ENCODE peak calls at places on chromosomes 16 and 17, in six cellular contexts. P is mesenchymal stem cell, N is IMR-90, Y is neuronal stem cell, J is H9, I is mesendoderm. R is an unnamed sample.

GRCh38 chr17:79969906-79970305 is 65.8 kb downstream of the TBC1D16 start:
- DNase-seq in P (no peak), N (no peak), Y (no peak), J (no peak), I (no peak), R (no peak)

GRCh38 chr17:8072339-8072726 is 15.2 kb downstream of the ALOX12B start:
- DNase-seq in P (no peak), N (no peak), Y (no peak), J (no peak), I (no peak), R (no peak)

GRCh38 chr16:762049-762513 is 1.5 kb downstream of the MSLN start:
- DNase-seq in P (no peak), N (no peak), Y (no peak), J (no peak), I (no peak), R (no peak)

GRCh38 chr16:30662449-30662848 is 4.2 kb downstream of the FBRS start:
- DNase-seq in P (no peak), N (no peak), Y (no peak), J (no peak), I (no peak), R (no peak)

GRCh38 chr17:1460233-1460632 is 4.2 kb upstream of the CRK start:
- DNase-seq in P (no peak), N (no peak), Y (no peak), J (no peak), I (no peak), R (no peak)

GRCh38 chr17:17837966-17838962 is 1.5 kb upstream of the SREBF1 start:
- DNase-seq in P (peak; percentile 81), N (peak; percentile 24), Y (no peak), J (peak; percentile 93), I (peak; percentile 96), R (peak; percentile 57)

GRCh38 chr16:84806256-84806889 is 13.4 kb upstream of the CRISPLD2 start:
- DNase-seq in P (peak; percentile 93), N (peak; percentile 95), Y (no peak), J (no peak), I (no peak), R (peak; percentile 94)

GRCh38 chr17:35612924-35613521 is 25.9 kb downstream of the AP2B1 start:
- DNase-seq in P (peak; percentile 74), N (peak; percentile 65), Y (peak; percentile 51), J (no peak), I (peak; percentile 65), R (peak; percentile 78)

GRCh38 chr17:16935241-16935663 is 36.7 kb downstream of the TNFRSF13B start:
- DNase-seq in P (no peak), N (no peak), Y (no peak), J (peak; percentile 24), I (no peak), R (no peak)

GRCh38 chr17:41689497-41690299 is 1.0 kb downstream of the EIF1 start:
- DNase-seq in P (peak; percentile 77), N (peak; percentile 69), Y (peak; percentile 68), J (no peak), I (peak; percentile 82), R (peak; percentile 74)

GRCh38 chr17:10161392-10161791 is 37.0 kb downstream of the GAS7 start:
- DNase-seq in P (peak; percentile 51), N (no peak), Y (no peak), J (no peak), I (no peak), R (no peak)

GRCh38 chr16:72109300-72109699 is 15.7 kb downstream of the DHX38 start:
- DNase-seq in P (no peak), N (no peak), Y (no peak), J (no peak), I (no peak), R (no peak)

GRCh38 chr17:14921936-14922335 is 343.2 kb downstream of the PMP22 start:
- DNase-seq in P (no peak), N (no peak), Y (no peak), J (no peak), I (no peak), R (no peak)

GRCh38 chr16:86308514-86308913 is 201.8 kb upstream of the FOXF1 start:
- DNase-seq in P (no peak), N (no peak), Y (no peak), J (no peak), I (no peak), R (no peak)

GRCh38 chr16:86306046-86306644 is 204.2 kb upstream of the FOXF1 start:
- DNase-seq in P (peak; percentile 84), N (peak; percentile 88), Y (no peak), J (no peak), I (no peak), R (no peak)

GRCh38 chr16:86306811-86307517 is 203.4 kb upstream of the FOXF1 start:
- DNase-seq in P (peak; percentile 79), N (peak; percentile 90), Y (no peak), J (no peak), I (no peak), R (no peak)

GRCh38 chr16:86305440-86305839 is 204.9 kb upstream of the FOXF1 start:
- DNase-seq in P (peak; percentile 58), N (no peak), Y (no peak), J (no peak), I (no peak), R (no peak)

GRCh38 chr16:86307518-86307903 is 202.8 kb upstream of the FOXF1 start:
- DNase-seq in P (no peak), N (peak; percentile 83), Y (no peak), J (no peak), I (no peak), R (no peak)
- H2BK120ac ChIP-seq in P (no peak overlapping the region), N (peak overlapping the region; percentile 99), Y (no peak overlapping the region), J (no peak overlapping the region), I (no peak overlapping the region), R (no peak overlapping the region)

GRCh38 chr17:67559381-67559966 is 158.3 kb upstream of the NOL11 start:
- DNase-seq in P (no peak), N (no peak), Y (no peak), J (peak; percentile 69), I (peak; percentile 54), R (no peak)
- H3K23ac ChIP-seq in P (no peak overlapping the region), N (no peak overlapping the region), Y (no peak overlapping the region), J (no peak overlapping the region), I (no peak overlapping the region), R (no peak overlapping the region)

DNA sequence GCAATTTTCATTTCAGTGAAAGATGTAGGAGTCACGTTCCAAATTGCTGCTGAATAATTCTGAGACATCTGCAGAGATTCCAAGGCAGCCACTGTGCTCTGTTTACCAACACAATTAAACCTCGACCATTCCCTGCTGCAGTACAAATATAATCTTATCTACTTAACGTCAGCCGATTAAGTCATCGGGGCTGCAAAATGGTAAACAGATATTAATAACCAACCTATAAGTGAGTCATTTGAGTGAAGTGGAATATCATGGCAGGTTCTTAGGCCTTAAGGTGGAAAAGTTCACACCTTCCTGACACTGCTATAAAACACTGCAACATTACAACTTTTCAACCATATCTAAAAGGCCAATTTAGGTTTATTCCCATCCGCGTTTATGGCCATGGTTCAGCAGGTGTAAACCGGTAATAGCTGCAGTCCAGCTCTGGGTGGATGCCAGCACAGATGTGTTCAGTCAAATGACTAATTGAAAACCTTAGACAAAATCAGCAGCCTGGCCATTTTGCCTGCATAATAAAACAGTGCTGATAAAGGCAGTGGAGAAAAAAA is 202.7 kb upstream of the IRX3 start:
- DNase-seq in P (no peak), N (no peak), Y (no peak), J (no peak), I (no peak), R (no peak)
- H2BK5ac ChIP-seq in P (no peak overlapping the region), N (no peak overlapping the region), Y (no peak overlapping the region), J (no peak overlapping the region), I (no peak overlapping the region), R (no peak overlapping the region)

DNA sequence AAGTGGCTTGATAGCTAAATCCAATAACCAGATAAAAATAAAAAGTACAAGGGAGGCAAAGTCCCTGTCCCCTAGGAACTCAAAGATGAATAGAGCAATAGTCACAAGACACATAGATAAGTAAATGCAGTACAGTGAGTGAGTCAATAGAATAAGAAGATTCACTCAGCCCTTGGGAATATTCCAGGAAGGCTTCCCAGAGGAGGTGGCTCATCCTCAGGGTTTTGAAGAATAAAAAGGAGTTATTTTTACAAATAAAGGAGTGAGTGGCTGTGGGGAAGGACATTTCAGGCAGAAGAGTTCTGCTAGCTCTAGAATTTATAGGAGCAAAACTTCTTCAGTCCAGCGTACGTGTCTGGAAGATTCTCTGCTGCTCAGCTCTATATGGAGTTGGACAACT is 177.4 kb upstream of the SDK2 start:
- DNase-seq in P (no peak), N (no peak), Y (no peak), J (no peak), I (no peak), R (no peak)
- H2BK120ac ChIP-seq in P (no peak overlapping the region), N (no peak overlapping the region), Y (no peak overlapping the region), J (no peak overlapping the region), I (no peak overlapping the region), R (no peak overlapping the region)

R was measured in trophoblast cell.